ENCODE peak calls at places on chromosome 12, in six cellular contexts. One of them, this sample, is unnamed.

GRCh38 chr12:104263580-104264358 is 39.8 kb upstream of the EID3 start:
- DNase-seq in endodermal cell: no peak
- DNase-seq in upper lobe of right lung: no peak
- DNase-seq in progenitor cell of endocrine pancreas: no peak
- DNase-seq in GM12865: no peak
- DNase-seq in lower leg skin: no peak
- DNase-seq in this sample: no peak

GRCh38 chr12:128672428-128672827 is 151.3 kb downstream of the SLC15A4 start:
- DNase-seq in endodermal cell: no peak
- DNase-seq in GM12865: no peak
- DNase-seq in lower leg skin: no peak
- DNase-seq in progenitor cell of endocrine pancreas: no peak
- DNase-seq in upper lobe of right lung: no peak
- DNase-seq in this sample: no peak

GRCh38 chr12:98421336-98421735 is 94.1 kb upstream of the TMPO start:
- DNase-seq in upper lobe of right lung: no peak
- DNase-seq in endodermal cell: no peak
- DNase-seq in lower leg skin: no peak
- DNase-seq in GM12865: no peak
- DNase-seq in progenitor cell of endocrine pancreas: no peak
- DNase-seq in this sample: no peak

GRCh38 chr12:18151036-18151435 is 61.0 kb upstream of the RERGL start:
- DNase-seq in upper lobe of right lung: no peak
- DNase-seq in progenitor cell of endocrine pancreas: no peak
- DNase-seq in endodermal cell: no peak
- DNase-seq in GM12865: no peak
- DNase-seq in lower leg skin: no peak
- DNase-seq in this sample: no peak

GRCh38 chr12:98373019-98373554 is 142.3 kb upstream of the TMPO start:
- DNase-seq in endodermal cell: peak; percentile 66
- DNase-seq in GM12865: peak; percentile 43
- DNase-seq in progenitor cell of endocrine pancreas: no peak
- DNase-seq in upper lobe of right lung: no peak
- DNase-seq in lower leg skin: no peak
- DNase-seq in this sample: no peak

GRCh38 chr12:2826036-2826435 is 8.8 kb downstream of the NRIP2 start:
- DNase-seq in lower leg skin: no peak
- DNase-seq in progenitor cell of endocrine pancreas: no peak
- DNase-seq in endodermal cell: no peak
- DNase-seq in upper lobe of right lung: no peak
- DNase-seq in GM12865: no peak
- DNase-seq in this sample: no peak

GRCh38 chr12:18165422-18165871 is 75.5 kb upstream of the RERGL start:
- DNase-seq in lower leg skin: no peak
- DNase-seq in upper lobe of right lung: no peak
- DNase-seq in endodermal cell: no peak
- DNase-seq in GM12865: peak; percentile 92
- DNase-seq in progenitor cell of endocrine pancreas: no peak
- DNase-seq in this sample: no peak

GRCh38 chr12:104566244-104566993 is 109.7 kb downstream of the CHST11 start:
- DNase-seq in upper lobe of right lung: no peak
- DNase-seq in progenitor cell of endocrine pancreas: no peak
- DNase-seq in lower leg skin: no peak
- DNase-seq in GM12865: no peak
- DNase-seq in endodermal cell: no peak
- DNase-seq in this sample: no peak

GRCh38 chr12:5200276-5201087 is 156.8 kb downstream of the KCNA5 start:
- DNase-seq in lower leg skin: peak; percentile 90
- DNase-seq in endodermal cell: peak; percentile 98
- DNase-seq in progenitor cell of endocrine pancreas: peak; percentile 88
- DNase-seq in upper lobe of right lung: peak; percentile 70
- DNase-seq in GM12865: peak; percentile 30
- DNase-seq in this sample: no peak

GRCh38 chr12:3752096-3752709 is 706 bp downstream of the CRACR2A start:
- DNase-seq in progenitor cell of endocrine pancreas: no peak
- DNase-seq in upper lobe of right lung: peak; percentile 77
- DNase-seq in endodermal cell: peak; percentile 45
- DNase-seq in lower leg skin: peak; percentile 89
- DNase-seq in GM12865: peak; percentile 90
- DNase-seq in this sample: peak; percentile 58

GRCh38 chr12:57830393-57830792 is 11.9 kb upstream of the AVIL start:
- DNase-seq in lower leg skin: no peak
- DNase-seq in GM12865: no peak
- DNase-seq in progenitor cell of endocrine pancreas: no peak
- DNase-seq in upper lobe of right lung: no peak
- DNase-seq in endodermal cell: no peak
- DNase-seq in this sample: no peak

GRCh38 chr12:12791756-12792346 is 6.4 kb downstream of the APOLD1 start:
- DNase-seq in progenitor cell of endocrine pancreas: no peak
- DNase-seq in endodermal cell: no peak
- DNase-seq in GM12865: no peak
- DNase-seq in upper lobe of right lung: no peak
- DNase-seq in lower leg skin: peak; percentile 78
- DNase-seq in this sample: no peak

GRCh38 chr12:123139926-123140674 is 10.8 kb downstream of the PITPNM2 start:
- DNase-seq in progenitor cell of endocrine pancreas: no peak
- DNase-seq in endodermal cell: peak; percentile 69
- DNase-seq in GM12865: no peak
- DNase-seq in lower leg skin: peak; percentile 72
- DNase-seq in upper lobe of right lung: no peak
- DNase-seq in this sample: no peak

GRCh38 chr12:110546339-110546738 is 36.8 kb downstream of the PPTC7 start:
- DNase-seq in progenitor cell of endocrine pancreas: no peak
- DNase-seq in lower leg skin: no peak
- DNase-seq in GM12865: no peak
- DNase-seq in endodermal cell: peak; percentile 30
- DNase-seq in upper lobe of right lung: no peak
- DNase-seq in this sample: no peak

GRCh38 chr12:5442251-5443006 is 10.5 kb downstream of the NTF3 start:
- DNase-seq in upper lobe of right lung: no peak
- DNase-seq in endodermal cell: peak; percentile 79
- DNase-seq in progenitor cell of endocrine pancreas: no peak
- DNase-seq in lower leg skin: no peak
- DNase-seq in GM12865: peak; percentile 21
- DNase-seq in this sample: no peak

GRCh38 chr12:11795910-11796459 is 146.5 kb downstream of the ETV6 start:
- DNase-seq in progenitor cell of endocrine pancreas: no peak
- DNase-seq in lower leg skin: no peak
- DNase-seq in endodermal cell: no peak
- DNase-seq in upper lobe of right lung: no peak
- DNase-seq in GM12865: no peak
- DNase-seq in this sample: no peak

GRCh38 chr12:101710289-101710688 is 12.8 kb downstream of the CHPT1 start:
- DNase-seq in lower leg skin: no peak
- DNase-seq in GM12865: no peak
- DNase-seq in progenitor cell of endocrine pancreas: no peak
- DNase-seq in upper lobe of right lung: no peak
- DNase-seq in endodermal cell: no peak
- DNase-seq in this sample: no peak

GRCh38 chr12:54967461-54967860 is 17.1 kb downstream of the TESPA1 start:
- DNase-seq in endodermal cell: no peak
- DNase-seq in upper lobe of right lung: no peak
- DNase-seq in lower leg skin: no peak
- DNase-seq in GM12865: no peak
- DNase-seq in progenitor cell of endocrine pancreas: no peak
- DNase-seq in this sample: no peak

GRCh38 chr12:69119770-69120169 is 119.6 kb upstream of the CPSF6 start:
- DNase-seq in endodermal cell: no peak
- DNase-seq in upper lobe of right lung: no peak
- DNase-seq in lower leg skin: no peak
- DNase-seq in progenitor cell of endocrine pancreas: no peak
- DNase-seq in GM12865: no peak
- DNase-seq in this sample: no peak

GRCh38 chr12:3186546-3187237 is 109.5 kb downstream of the TSPAN9 start:
- DNase-seq in progenitor cell of endocrine pancreas: no peak
- DNase-seq in lower leg skin: no peak
- DNase-seq in upper lobe of right lung: no peak
- DNase-seq in endodermal cell: no peak
- DNase-seq in GM12865: peak; percentile 56
- DNase-seq in this sample: no peak

GRCh38 chr12:80593766-80594165 is 113.7 kb upstream of the MYF6 start:
- DNase-seq in GM12865: no peak
- DNase-seq in endodermal cell: no peak
- DNase-seq in progenitor cell of endocrine pancreas: no peak
- DNase-seq in lower leg skin: no peak
- DNase-seq in upper lobe of right lung: no peak
- DNase-seq in this sample: no peak

GRCh38 chr12:126685636-126686035 is 1581.3 kb upstream of the TMEM132C start:
- DNase-seq in GM12865: no peak
- DNase-seq in upper lobe of right lung: no peak
- DNase-seq in lower leg skin: no peak
- DNase-seq in progenitor cell of endocrine pancreas: no peak
- DNase-seq in endodermal cell: no peak
- DNase-seq in this sample: no peak

GRCh38 chr12:113075137-113075683 is 18.7 kb downstream of the DTX1 start:
- DNase-seq in lower leg skin: no peak
- DNase-seq in GM12865: peak; percentile 93
- DNase-seq in upper lobe of right lung: no peak
- DNase-seq in progenitor cell of endocrine pancreas: no peak
- DNase-seq in endodermal cell: no peak
- DNase-seq in this sample: no peak

GRCh38 chr12:59452746-59453145 is 143.1 kb upstream of the SLC16A7 start:
- DNase-seq in progenitor cell of endocrine pancreas: no peak
- DNase-seq in endodermal cell: no peak
- DNase-seq in lower leg skin: no peak
- DNase-seq in GM12865: no peak
- DNase-seq in upper lobe of right lung: no peak
- DNase-seq in this sample: no peak

DNA sequence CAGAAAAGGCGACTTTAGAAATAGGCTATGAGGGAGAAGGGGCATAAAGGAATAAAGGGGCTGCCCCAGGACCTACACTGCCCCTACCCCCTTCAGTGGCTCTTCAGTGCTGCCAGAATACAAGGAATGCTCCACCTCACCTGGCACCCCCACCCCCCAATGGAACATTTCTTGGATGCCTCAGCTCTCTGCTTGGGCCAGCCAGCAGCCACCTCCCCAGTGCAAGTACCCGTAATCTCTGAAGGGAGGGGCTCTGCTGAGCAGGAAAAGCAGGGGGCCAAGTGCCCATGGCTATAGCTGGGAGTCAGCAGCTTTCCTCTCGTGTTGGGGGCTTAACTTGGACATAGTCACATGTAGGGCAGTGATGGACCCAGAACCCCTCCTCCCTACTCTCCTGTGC is 33.3 kb downstream of the BAZ2A start:
- DNase-seq in progenitor cell of endocrine pancreas: no peak
- DNase-seq in lower leg skin: no peak
- DNase-seq in upper lobe of right lung: no peak
- DNase-seq in GM12865: no peak
- DNase-seq in endodermal cell: peak; percentile 86
- DNase-seq in this sample: no peak
- TF ChIP-seq CTCF in progenitor cell of endocrine pancreas: no peak
- TF ChIP-seq CTCF in lower leg skin: no peak
- TF ChIP-seq CTCF in upper lobe of right lung: no peak
- TF ChIP-seq CTCF in GM12865: no peak
- TF ChIP-seq CTCF in endodermal cell: no peak
- TF ChIP-seq CTCF in this sample: no peak

DNA sequence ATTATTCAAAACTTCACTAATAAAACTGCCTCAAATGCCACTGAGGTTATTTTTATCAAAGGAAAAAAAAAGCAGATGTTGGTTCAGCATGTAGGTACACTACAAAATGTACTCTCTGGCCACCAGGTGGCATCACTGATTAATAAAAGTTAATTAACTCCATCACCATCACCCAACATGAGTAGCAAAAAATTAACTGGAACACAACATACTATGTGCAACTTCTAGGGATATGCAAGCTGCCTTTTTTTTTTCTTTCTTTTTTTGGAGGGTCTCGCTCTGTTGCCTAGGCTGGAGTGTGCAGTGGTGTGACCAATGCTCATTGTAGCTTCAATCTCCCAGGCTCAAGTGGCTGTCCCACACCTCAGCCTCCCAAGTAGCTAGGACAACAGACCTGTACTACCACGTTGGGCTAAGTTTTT is 43.8 kb upstream of the NR2C1 start:
- DNase-seq in lower leg skin: no peak
- DNase-seq in progenitor cell of endocrine pancreas: peak; percentile 28
- DNase-seq in endodermal cell: peak; percentile 80
- DNase-seq in upper lobe of right lung: no peak
- DNase-seq in GM12865: peak; percentile 78
- DNase-seq in this sample: peak; percentile 19
- TF ChIP-seq CTCF in lower leg skin: no peak
- TF ChIP-seq CTCF in progenitor cell of endocrine pancreas: peak; percentile 76
- TF ChIP-seq CTCF in endodermal cell: peak; percentile 86
- TF ChIP-seq CTCF in upper lobe of right lung: peak; percentile 76
- TF ChIP-seq CTCF in GM12865: peak; percentile 45
- TF ChIP-seq CTCF in this sample: peak; percentile 76

DNA sequence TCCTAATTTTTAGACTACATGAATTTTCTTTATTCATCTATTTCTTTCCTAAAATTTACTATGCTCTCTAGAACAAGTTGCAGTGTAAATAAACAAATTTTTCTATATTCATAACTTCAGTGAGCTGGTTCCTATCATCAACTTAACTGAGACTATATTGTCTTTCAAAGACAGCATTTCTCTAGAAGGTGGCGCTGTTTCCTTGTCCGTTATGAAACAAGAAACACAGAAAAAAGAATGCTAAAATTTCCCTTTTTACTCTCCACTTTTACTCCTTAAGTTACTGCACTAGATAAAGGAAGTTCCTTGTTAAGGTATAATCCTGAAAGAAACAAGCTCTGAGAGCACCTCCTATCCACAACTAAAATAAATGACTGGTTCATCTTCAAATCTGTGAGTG is 8.2 kb upstream of the CLEC2A start:
- DNase-seq in lower leg skin: no peak
- DNase-seq in progenitor cell of endocrine pancreas: no peak
- DNase-seq in GM12865: peak; percentile 44
- DNase-seq in upper lobe of right lung: no peak
- DNase-seq in endodermal cell: no peak
- DNase-seq in this sample: no peak
- TF ChIP-seq CTCF in lower leg skin: no peak
- TF ChIP-seq CTCF in progenitor cell of endocrine pancreas: peak; percentile 36
- TF ChIP-seq CTCF in GM12865: peak; percentile 35
- TF ChIP-seq CTCF in upper lobe of right lung: peak; percentile 19
- TF ChIP-seq CTCF in endodermal cell: peak; percentile 79
- TF ChIP-seq CTCF in this sample: peak; percentile 53

DNA sequence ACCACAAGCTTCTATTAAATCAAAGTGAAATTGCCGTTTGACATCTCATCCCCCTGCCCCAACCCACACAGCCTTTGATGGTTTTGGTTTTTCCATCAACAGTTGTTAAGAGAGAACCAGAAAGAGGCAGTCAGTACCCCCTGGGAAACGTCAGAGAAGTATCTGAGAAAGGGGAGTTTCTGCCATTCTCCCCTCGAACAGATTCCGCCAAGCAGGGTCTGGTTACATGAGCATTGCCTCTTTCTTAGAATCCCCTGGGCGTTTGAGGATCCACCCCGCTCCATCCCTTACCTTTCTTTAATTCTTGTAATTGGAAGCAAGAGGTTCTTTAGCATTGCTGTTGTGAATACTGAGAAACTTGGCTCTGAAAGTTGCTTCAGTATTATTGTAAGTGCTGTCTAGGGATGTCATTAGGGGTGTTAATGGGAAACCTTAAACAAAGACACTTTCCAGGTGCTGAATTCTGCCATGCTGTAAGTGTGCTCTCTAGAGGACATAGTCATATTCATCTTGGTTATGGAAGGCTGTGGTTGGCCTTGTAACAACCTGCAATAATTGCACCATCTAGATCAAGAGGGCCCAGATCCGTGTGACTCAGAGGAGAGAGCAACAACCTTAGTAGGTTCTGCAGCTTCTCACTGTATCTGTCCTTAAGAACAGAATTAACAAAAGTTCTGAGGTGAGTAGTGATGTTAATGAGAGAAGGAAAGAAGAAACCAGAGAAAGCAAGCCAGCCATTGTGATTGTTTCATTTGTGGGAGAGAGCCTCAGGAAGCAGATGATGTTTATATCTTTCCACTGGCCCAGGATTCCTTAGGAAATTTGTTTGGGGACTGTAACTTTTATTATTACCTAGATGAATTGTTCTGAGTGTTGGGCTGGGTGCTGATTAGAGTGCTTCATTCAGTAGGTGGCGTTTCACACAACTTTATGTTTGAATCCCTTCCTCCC is 8.9 kb downstream of the TMBIM6 start:
- DNase-seq in endodermal cell: no peak
- DNase-seq in GM12865: peak; percentile 73
- DNase-seq in progenitor cell of endocrine pancreas: no peak
- DNase-seq in lower leg skin: peak; percentile 4
- DNase-seq in upper lobe of right lung: no peak
- DNase-seq in this sample: no peak
- TF ChIP-seq CTCF in endodermal cell: no peak
- TF ChIP-seq CTCF in GM12865: no peak
- TF ChIP-seq CTCF in progenitor cell of endocrine pancreas: no peak
- TF ChIP-seq CTCF in lower leg skin: no peak
- TF ChIP-seq CTCF in upper lobe of right lung: no peak
- TF ChIP-seq CTCF in this sample: no peak

This sample was measured in natural killer cell.